ENCODE peak calls at places on chromosome 6, in six cellular contexts. J is SK-N-MC, P is AG04450, T is IMR-90, D is psoas muscle, S is lung. O is an unnamed sample. For H3K9me3, the result is how much of the 10 kb centered on the place peaks cover.

GRCh38 chr6:87922191-87922946 is 125.3 kb upstream of the SPACA1 start:
- DNase-seq in P (no peak), T (no peak), D (no peak), J (no peak), S (no peak), O (no peak)

GRCh38 chr6:55578537-55579363 is at the start of gene HMGCLL1:
- DNase-seq in J (no peak), S (peak), P (no peak), T (no peak), D (peak), O (no peak)

GRCh38 chr6:150145830-150146229 is 3.0 kb downstream of the PPP1R14C start:
- DNase-seq in P (no peak), D (no peak), S (no peak), T (no peak), J (no peak), O (peak)

GRCh38 chr6:106747139-106747538 is 117.8 kb downstream of the QRSL1 start:
- DNase-seq in D (no peak), P (no peak), S (no peak), J (no peak), T (no peak), O (no peak)

GRCh38 chr6:77030929-77031674 is 432.2 kb downstream of the HTR1B start:
- DNase-seq in J (no peak), P (no peak), T (no peak), D (no peak), S (no peak), O (no peak)

GRCh38 chr6:73121421-73121993 is 103.8 kb downstream of the KHDC1L start:
- DNase-seq in T (peak), J (no peak), P (no peak), S (no peak), D (no peak), O (peak)

GRCh38 chr6:36769676-36770499 is 69.4 kb downstream of the CPNE5 start:
- DNase-seq in D (peak), T (peak), P (no peak), J (no peak), S (peak), O (no peak)

GRCh38 chr6:160261120-160261450 is 2.5 kb upstream of the SLC22A2 start:
- DNase-seq in P (no peak), D (no peak), S (no peak), T (no peak), J (no peak), O (no peak)

GRCh38 chr6:20826378-20826777 is 292.1 kb downstream of the CDKAL1 start:
- DNase-seq in J (no peak), P (no peak), D (no peak), S (no peak), T (peak), O (no peak)

GRCh38 chr6:25295651-25296050 is 16.5 kb downstream of the CARMIL1 start:
- DNase-seq in T (no peak), D (no peak), P (no peak), J (no peak), S (no peak), O (no peak)

GRCh38 chr6:55758156-55758942 is 117.0 kb downstream of the BMP5 start:
- DNase-seq in D (no peak), T (peak), J (peak), S (no peak), P (peak), O (peak)

GRCh38 chr6:119333707-119334295 is 15.8 kb downstream of the MAN1A1 start:
- DNase-seq in P (no peak), J (no peak), S (no peak), T (no peak), D (no peak), O (no peak)

GRCh38 chr6:159062564-159062945 is 17.8 kb upstream of the TAGAP start:
- DNase-seq in J (no peak), D (no peak), P (no peak), T (no peak), S (no peak), O (no peak)

GRCh38 chr6:15305496-15305895 is 59.6 kb downstream of the JARID2 start:
- DNase-seq in D (no peak), S (no peak), T (no peak), J (no peak), P (no peak), O (no peak)

GRCh38 chr6:4008324-4009047 is 70.5 kb downstream of the FAM217A start:
- DNase-seq in D (no peak), P (peak), J (peak), S (no peak), T (peak), O (peak)

GRCh38 chr6:29014729-29015608 is 9.9 kb upstream of the ZNF311 start:
- DNase-seq in T (no peak), D (no peak), J (no peak), S (no peak), P (no peak), O (no peak)
- H3K4me3 ChIP-seq in T (no peak), D (peak), J (peak), S (no peak), P (peak), O (no peak)

DNA sequence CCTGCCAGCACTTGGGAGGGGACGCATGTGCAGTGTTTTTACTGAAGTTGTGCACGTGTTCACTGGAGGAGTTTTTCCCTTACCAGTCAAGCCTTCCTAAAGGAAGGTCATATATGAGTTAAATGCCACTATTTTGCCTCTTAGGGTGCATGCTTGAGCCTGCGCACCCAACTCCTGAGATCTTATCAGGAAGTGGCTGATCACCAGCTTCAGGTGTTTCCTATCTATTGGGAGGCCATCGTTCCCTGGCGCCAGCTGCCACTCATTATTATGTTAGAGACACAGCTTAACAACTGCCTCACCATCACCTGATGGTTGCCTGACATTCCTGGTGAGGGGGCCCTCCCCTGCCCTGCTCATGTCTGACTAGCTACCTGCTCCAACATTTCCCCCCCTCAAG is 8.5 kb downstream of the ERVFRD-1 start:
- DNase-seq in P (no peak), D (no peak), J (no peak), T (no peak), S (no peak), O (no peak)
- H3K9me3 ChIP-seq in P (under half), D (under half), J (under half), T (under half), S (under half), O (under half)

GRCh38 chr6:168601101-168601500 is 160.1 kb downstream of the SMOC2 start:
- DNase-seq in D (no peak), J (no peak), T (no peak), S (no peak), P (no peak), O (no peak)

GRCh38 chr6:168599769-168600330 is 158.9 kb downstream of the SMOC2 start:
- DNase-seq in J (no peak), D (no peak), S (no peak), P (no peak), T (no peak), O (no peak)

GRCh38 chr6:168599118-168599494 is 158.1 kb downstream of the SMOC2 start:
- DNase-seq in S (no peak), D (no peak), T (no peak), J (no peak), P (no peak), O (no peak)

GRCh38 chr6:168598251-168599117 is 157.5 kb downstream of the SMOC2 start:
- DNase-seq in D (no peak), J (no peak), P (no peak), S (no peak), T (no peak), O (no peak)

DNA sequence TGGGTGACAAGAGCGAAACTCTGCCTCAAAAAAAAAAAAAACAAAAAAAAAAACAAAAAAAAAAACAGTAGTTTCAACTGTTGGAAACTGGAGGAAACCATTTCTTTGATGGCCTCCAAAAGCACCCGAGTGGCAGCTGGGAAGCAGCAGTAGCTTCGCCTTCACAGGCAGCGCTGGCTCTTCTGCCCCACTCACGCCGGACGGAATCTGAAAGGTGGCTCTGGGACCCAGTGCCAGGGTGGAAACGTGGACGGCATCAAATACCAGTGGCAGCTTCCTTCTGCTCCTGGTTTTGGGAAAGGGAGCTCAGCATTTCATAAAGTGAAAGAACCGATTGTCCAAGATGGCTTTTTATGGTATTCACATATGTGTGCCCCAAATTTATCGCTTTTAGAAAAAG is 159.4 kb downstream of the SMOC2 start:
- DNase-seq in D (no peak), J (no peak), T (no peak), S (no peak), P (no peak), O (no peak)
- H3K4me3 ChIP-seq in D (no peak), J (no peak), T (no peak), S (no peak), P (no peak), O (no peak)

DNA sequence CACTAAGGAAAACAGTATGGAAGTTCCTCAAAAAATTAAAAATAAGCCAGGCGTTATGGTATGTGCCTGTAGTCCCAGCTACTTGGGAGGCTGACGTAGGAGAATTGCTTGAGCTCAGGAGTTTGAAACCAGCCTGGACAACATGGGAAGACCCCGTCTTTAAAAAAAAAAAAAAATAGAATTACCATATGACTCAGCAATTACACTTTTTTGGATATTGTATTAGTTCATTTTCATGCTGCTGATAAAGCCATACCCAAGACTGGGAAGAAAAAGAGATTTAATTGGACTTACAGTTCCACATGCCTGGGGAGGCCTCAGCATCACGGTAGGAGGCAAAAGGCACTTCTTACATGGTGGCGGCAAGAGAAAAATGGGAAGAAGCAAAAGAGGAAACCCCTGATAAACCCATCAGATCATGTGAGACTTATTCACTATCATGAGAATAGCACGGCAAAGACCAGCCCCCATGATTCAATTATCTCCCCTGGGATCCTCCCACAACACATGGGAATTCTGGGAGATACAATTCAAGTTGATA is 10.8 kb upstream of the SMIM29 start:
- DNase-seq in S (no peak), J (no peak), P (no peak), T (no peak), D (no peak), O (no peak)
- H3K9me3 ChIP-seq in S (under half), J (under half), P (under half), T (under half), D (under half), O (under half)

DNA sequence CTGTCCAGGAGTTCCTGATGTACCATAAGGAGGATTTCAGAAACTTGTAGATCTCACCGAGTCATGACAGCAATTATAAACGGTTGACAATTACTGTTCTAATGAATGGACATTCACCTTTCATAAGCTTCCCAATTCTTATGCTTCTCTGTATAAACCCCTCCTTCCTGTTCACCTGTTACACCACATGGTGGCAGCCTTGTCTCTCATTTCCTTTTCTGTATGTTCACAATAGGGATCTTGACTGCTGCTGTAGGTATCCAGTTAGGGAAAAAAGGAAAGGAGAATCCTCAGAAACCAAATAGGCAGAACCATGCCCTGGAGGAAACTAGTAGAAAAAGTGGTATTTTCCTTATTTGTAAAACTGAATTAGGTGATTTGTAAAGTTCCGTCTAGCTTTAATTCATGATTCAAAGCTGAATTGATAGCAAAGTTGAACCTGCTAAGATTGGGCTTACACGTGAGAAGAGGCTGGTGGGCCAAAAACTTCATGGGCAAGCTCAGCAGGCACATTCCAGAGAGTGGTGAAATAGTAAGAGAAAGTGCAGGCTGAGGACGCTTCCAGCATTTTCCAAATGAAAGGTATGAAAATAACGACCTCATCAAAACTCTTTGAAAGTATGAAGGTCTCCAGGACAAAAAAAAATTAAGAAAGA is 29.0 kb upstream of the TBPL1 start:
- DNase-seq in D (no peak), S (peak), J (peak), P (peak), T (peak), O (peak)
- H3K4me3 ChIP-seq in D (no peak), S (no peak), J (no peak), P (no peak), T (no peak), O (no peak)

GRCh38 chr6:57328074-57328473 is 10.6 kb downstream of the PRIM2 start:
- DNase-seq in T (no peak), P (no peak), S (no peak), J (no peak), D (no peak), O (no peak)
- H3K9me3 ChIP-seq in T (under half), P (under half), S (under half), J (under half), D (under half), O (under half)

GRCh38 chr6:111090766-111091165 is 3.5 kb downstream of the SLC16A10 start:
- DNase-seq in S (no peak), J (no peak), T (no peak), D (no peak), P (no peak), O (no peak)

GRCh38 chr6:111086685-111087084 is 618 bp upstream of the SLC16A10 start:
- DNase-seq in P (no peak), J (no peak), D (no peak), S (no peak), T (no peak), O (no peak)

GRCh38 chr6:111087106-111087835 is at the start of gene SLC16A10:
- DNase-seq in J (no peak), T (no peak), D (peak), P (no peak), S (peak), O (peak)

GRCh38 chr6:111087871-111088667 is 766 bp downstream of the SLC16A10 start:
- DNase-seq in S (peak), T (no peak), P (no peak), J (no peak), D (no peak), O (no peak)

GRCh38 chr6:111088668-111089003 is 1.3 kb downstream of the SLC16A10 start:
- DNase-seq in P (no peak), T (no peak), J (no peak), S (no peak), D (no peak), O (no peak)
- H3K4me3 ChIP-seq in P (no peak), T (no peak), J (peak), S (no peak), D (peak), O (peak)

GRCh38 chr6:164817662-164818061 is 491.7 kb downstream of the C6orf118 start:
- DNase-seq in J (no peak), P (no peak), S (no peak), D (no peak), T (no peak), O (no peak)
- H3K9me3 ChIP-seq in J (under half), P (under half), S (under half), D (under half), T (under half), O (under half)